ENCODE peak calls at places on chromosome 13, in five cellular contexts. E, T, F, O and W are unnamed samples.
A peak's percentile ranks its signal among the peaks of the same experiment; 100 is the strongest.

GRCh38 chr13:57375876-57376275 is 208.9 kb downstream of the PRR20E start:
- DNase-seq in E (no peak), O (no peak), F (no peak), T (no peak), W (no peak)

GRCh38 chr13:21074601-21075302 is 13.4 kb upstream of the LATS2 start:
- DNase-seq in F (no peak), E (no peak), T (no peak), O (no peak), W (no peak)

GRCh38 chr13:61052175-61052574 is 363.5 kb downstream of the PCDH20 start:
- DNase-seq in F (no peak), T (no peak), E (no peak), O (no peak), W (no peak)

GRCh38 chr13:112143753-112144615 is 77.0 kb downstream of the SOX1 start:
- DNase-seq in O (no peak), F (no peak), E (no peak), T (no peak), W (no peak)

GRCh38 chr13:31927219-31927653 is 104.3 kb upstream of the FRY start:
- DNase-seq in F (no peak), T (no peak), O (no peak), E (peak; percentile 19), W (no peak)

GRCh38 chr13:52009985-52010384 is 1.3 kb downstream of the ATP7B start:
- DNase-seq in T (no peak), F (no peak), E (no peak), O (no peak), W (no peak)

GRCh38 chr13:101512650-101513049 is 60.2 kb downstream of the ITGBL1 start:
- DNase-seq in T (no peak), E (no peak), F (no peak), O (no peak), W (no peak)

GRCh38 chr13:28013482-28013881 is 25.0 kb upstream of the URAD start:
- DNase-seq in F (no peak), O (no peak), T (no peak), E (no peak), W (no peak)

GRCh38 chr13:89057274-89057673 is 1386.1 kb downstream of the SLITRK5 start:
- DNase-seq in E (no peak), O (no peak), T (no peak), F (no peak), W (no peak)

GRCh38 chr13:97430296-97430695 is 3.7 kb upstream of the RAP2A start:
- DNase-seq in E (no peak), O (no peak), F (no peak), T (no peak), W (no peak)

GRCh38 chr13:23618341-23618740 is 48.1 kb downstream of the TNFRSF19 start:
- DNase-seq in T (no peak), O (no peak), E (no peak), F (no peak), W (no peak)

GRCh38 chr13:53138369-53139036 is 109.9 kb downstream of the OLFM4 start:
- DNase-seq in O (no peak), T (no peak), F (no peak), E (no peak), W (no peak)

GRCh38 chr13:49214917-49215376 is 5.2 kb upstream of the MLNR start:
- DNase-seq in F (no peak), O (peak; percentile 33), E (peak; percentile 78), T (no peak), W (no peak)

GRCh38 chr13:59750860-59751259 is 412.9 kb downstream of the DIAPH3 start:
- DNase-seq in T (no peak), E (no peak), F (peak; percentile 31), O (peak; percentile 60), W (peak; percentile 29)

GRCh38 chr13:44759222-44759721 is 183.1 kb upstream of the TSC22D1 start:
- DNase-seq in F (no peak), O (no peak), T (no peak), E (no peak), W (no peak)

GRCh38 chr13:67410645-67411044 is 180.5 kb upstream of the PCDH9 start:
- DNase-seq in O (no peak), F (no peak), E (no peak), T (no peak), W (no peak)

GRCh38 chr13:41263261-41263971 is at the start of gene MTRF1:
- DNase-seq in T (peak; percentile 61), O (peak; percentile 39), F (peak; percentile 21), E (peak; percentile 69), W (peak; percentile 88)

GRCh38 chr13:85610024-85610423 is 189.2 kb downstream of the SLITRK6 start:
- DNase-seq in E (no peak), T (no peak), O (no peak), F (no peak), W (no peak)

DNA sequence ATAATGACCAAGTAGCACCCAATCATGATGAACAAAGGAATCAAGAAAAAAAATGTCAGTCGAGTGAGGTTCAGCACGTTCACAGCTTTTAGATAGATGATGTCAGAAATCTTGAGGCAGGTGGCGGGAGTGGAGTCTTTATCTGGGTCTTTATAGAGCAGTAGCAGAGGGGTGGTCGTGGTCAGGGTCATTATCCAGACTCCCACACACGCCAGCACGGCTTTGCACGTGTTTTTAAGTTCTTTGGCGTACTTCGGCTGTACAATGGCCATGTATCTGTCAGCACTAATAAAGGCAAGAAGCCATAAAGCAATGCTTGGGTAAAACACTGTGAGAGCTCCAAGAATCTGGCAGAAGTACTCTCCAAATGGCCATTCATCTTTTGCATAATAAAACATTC is 2.9 kb downstream of the GPR18 start:
- DNase-seq in T (no peak), O (no peak), E (no peak), F (no peak), W (no peak)
- TF ChIP-seq SUZ12 in T (no peak), O (no peak), E (no peak), F (no peak), W (no peak)

GRCh38 chr13:99989376-99990044 is 7.9 kb downstream of the ZIC2 start:
- DNase-seq in E (no peak), F (no peak), T (no peak), O (no peak), W (no peak)
- TF ChIP-seq SUZ12 in E (no peak), F (peak; percentile 49), T (no peak), O (no peak), W (no peak)

GRCh38 chr13:82634946-82635345 is 1247.3 kb downstream of the SLITRK1 start:
- DNase-seq in T (no peak), E (no peak), F (no peak), O (no peak), W (no peak)

DNA sequence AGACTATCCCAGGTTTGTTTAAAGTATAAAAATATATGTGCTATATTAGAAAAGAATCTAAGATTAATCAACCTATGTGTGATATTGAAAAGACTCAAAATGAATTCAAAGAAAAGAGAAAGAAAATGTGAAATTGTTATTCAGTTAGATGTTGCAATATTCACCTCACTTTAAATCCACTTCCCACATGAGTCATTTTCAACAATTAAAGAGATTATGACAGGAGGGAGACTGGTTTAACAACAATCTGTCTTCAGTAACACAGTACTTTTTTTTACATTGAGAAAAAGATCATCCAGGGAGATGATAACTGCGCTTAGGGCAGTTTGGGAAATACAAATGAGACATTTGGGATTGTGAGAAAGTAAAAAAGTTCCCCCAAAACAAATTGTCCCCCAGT is 1246.2 kb downstream of the SLITRK1 start:
- DNase-seq in T (no peak), E (no peak), F (no peak), O (no peak), W (no peak)
- TF ChIP-seq SUZ12 in T (no peak), E (no peak), F (no peak), O (no peak), W (no peak)

GRCh38 chr13:76892488-76892887 is 6.3 kb upstream of the KCTD12 start:
- DNase-seq in F (no peak), T (no peak), O (no peak), E (no peak), W (no peak)

GRCh38 chr13:76890036-76890435 is 3.8 kb upstream of the KCTD12 start:
- DNase-seq in O (no peak), F (no peak), E (no peak), T (no peak), W (no peak)

GRCh38 chr13:76889254-76889653 is 3.0 kb upstream of the KCTD12 start:
- DNase-seq in T (no peak), E (no peak), O (no peak), F (no peak), W (no peak)

DNA sequence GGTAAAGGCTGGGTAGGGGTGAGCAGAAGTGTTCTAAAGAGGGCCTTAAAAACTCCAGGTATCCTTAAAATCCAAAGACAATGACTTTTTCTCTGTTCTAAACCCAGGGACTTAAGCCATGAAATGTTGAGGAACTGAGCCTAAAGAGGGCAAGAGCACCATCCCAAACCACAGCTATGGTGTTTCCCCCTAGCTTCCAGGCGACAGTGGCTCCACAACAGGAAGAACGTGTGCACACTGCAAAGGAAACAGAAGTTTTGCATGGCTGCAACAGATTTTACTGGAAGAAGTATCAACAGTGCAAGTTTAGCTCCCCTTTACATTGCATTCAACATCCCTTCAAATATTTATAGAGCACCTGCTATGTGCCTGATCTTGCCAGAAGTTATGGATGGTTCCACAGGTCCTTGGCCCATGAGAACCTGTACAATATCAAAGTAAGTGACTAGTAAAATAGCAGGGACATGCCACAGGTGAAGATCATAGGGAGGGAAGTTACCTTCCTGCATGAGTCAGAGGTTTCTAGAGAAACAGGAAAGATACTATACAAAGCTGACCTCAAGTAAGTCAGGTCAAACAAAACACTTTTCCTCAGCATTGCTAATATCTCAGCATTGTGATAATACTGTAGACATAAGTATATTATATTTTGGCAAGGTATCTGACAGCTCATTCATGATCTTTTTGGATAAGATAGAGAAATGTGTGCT is 8.4 kb upstream of the KCTD12 start:
- DNase-seq in O (no peak), E (no peak), F (no peak), T (no peak), W (no peak)
- TF ChIP-seq SUZ12 in O (no peak), E (no peak), F (no peak), T (no peak), W (no peak)

DNA sequence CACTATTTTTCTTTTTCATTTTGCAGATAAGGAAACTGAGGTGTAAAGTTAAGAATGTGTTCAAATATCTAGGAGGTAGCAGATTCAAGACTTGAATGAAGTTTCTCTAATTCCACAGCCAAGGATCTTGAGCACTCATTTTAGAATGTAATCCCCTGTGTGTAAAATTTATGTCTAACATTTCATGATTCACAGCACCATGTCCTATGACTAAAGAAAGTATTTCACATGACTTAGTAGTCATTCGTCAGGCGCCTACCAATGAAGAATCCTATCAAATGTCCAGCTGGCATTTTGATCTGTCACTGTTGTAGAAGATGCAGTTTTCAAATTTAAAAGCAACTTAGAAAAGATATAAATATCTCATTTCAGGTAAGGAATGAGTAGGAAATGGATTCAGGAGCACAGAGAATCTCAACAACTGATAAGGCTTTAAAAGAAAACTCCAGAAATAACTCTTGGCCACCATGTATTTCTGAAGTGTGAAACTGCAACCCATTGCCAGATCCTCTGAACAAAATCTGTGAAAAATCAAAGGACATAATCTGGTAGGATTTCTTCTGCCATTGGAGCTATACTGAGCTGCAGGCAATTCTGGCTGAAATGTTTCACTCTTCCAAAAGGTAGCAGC is 92.3 kb downstream of the DCLK1 start:
- DNase-seq in E (no peak), T (no peak), F (no peak), O (no peak), W (no peak)
- TF ChIP-seq SUZ12 in E (no peak), T (no peak), F (no peak), O (no peak), W (no peak)

DNA sequence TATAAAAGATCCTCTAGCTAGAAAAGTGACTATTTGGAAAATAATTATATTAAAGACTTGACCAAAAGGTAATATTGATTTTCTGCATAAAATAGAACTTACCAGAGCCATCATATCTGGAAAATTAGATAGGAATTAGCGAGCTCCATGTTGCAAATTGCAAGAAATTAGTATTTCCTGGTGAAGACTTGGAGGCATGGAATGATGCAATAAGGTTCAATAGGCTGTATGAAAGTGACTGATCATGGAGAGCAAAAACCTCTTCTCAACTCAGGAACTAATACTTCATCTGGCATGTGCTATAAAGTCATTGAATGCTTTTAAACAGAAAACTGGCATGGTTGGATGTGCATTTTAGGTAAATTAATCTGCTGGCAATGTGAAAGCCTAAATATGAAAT is 66.3 kb upstream of the UFM1 start:
- DNase-seq in O (no peak), F (no peak), T (no peak), E (no peak), W (no peak)
- TF ChIP-seq SUZ12 in O (no peak), F (no peak), T (no peak), E (no peak), W (no peak)